ENCODE peak calls at places on chromosomes 13 and 19, in four cellular contexts. J is stimulated activated CD8-positive, alpha-beta memory T cell treated with anti-CD3 and anti-CD28 coated beads, Interleukin-2, amount 100 ng/mL, for 48 hours; X is KG1; G is cardiac fibroblast. M is an unnamed sample.
A peak's percentile ranks its signal among the peaks of the same experiment; 100 is the strongest.

GRCh38 chr19:45842198-45842597 is 20.7 kb downstream of the SYMPK start:
- DNase-seq in G (no peak), J (no peak), X (no peak), M (no peak)

GRCh38 chr13:46687810-46688209 is 109.2 kb downstream of the ESD start:
- DNase-seq in X (no peak), J (no peak), G (peak; percentile 64), M (peak; percentile 46)

GRCh38 chr13:104295537-104295936 is 1229.3 kb upstream of the SLC10A2 start:
- DNase-seq in X (no peak), G (no peak), J (no peak), M (no peak)

GRCh38 chr19:44792286-44792685 is 14.6 kb downstream of the CBLC start:
- DNase-seq in J (no peak), G (no peak), X (no peak), M (no peak)

GRCh38 chr13:105991622-105992254 is 543.7 kb downstream of the EFNB2 start:
- DNase-seq in J (no peak), G (peak; percentile 66), X (no peak), M (peak; percentile 81)

GRCh38 chr19:39492225-39492624 is 6.5 kb upstream of the DLL3 start:
- DNase-seq in G (no peak), J (no peak), X (no peak), M (no peak)

GRCh38 chr19:4844348-4845179 is 13.1 kb upstream of the TICAM1 start:
- DNase-seq in G (peak; percentile 86), X (no peak), J (no peak), M (peak; percentile 82)

GRCh38 chr13:110546933-110547332 is 14.6 kb downstream of the RAB20 start:
- DNase-seq in J (no peak), G (peak; percentile 96), X (no peak), M (peak; percentile 81)

GRCh38 chr19:46495789-46496099 is at the start of gene PNMA8B:
- DNase-seq in J (no peak), X (no peak), G (peak; percentile 61), M (no peak)

GRCh38 chr13:98214707-98215106 is 37.6 kb upstream of the RNF113B start:
- DNase-seq in G (no peak), J (no peak), X (no peak), M (no peak)

GRCh38 chr19:31231181-31231580 is 118.1 kb downstream of the TSHZ3 start:
- DNase-seq in G (no peak), J (no peak), X (no peak), M (no peak)

GRCh38 chr13:93740334-93740733 is 513.7 kb downstream of the GPC6 start:
- DNase-seq in G (no peak), X (no peak), J (no peak), M (no peak)

GRCh38 chr13:88601949-88602348 is 930.8 kb downstream of the SLITRK5 start:
- DNase-seq in G (no peak), J (no peak), X (no peak), M (no peak)

GRCh38 chr19:21571316-21571715 is 65.9 kb downstream of the ZNF429 start:
- DNase-seq in G (no peak), X (no peak), J (no peak), M (no peak)

GRCh38 chr19:34555447-34555846 is 73.9 kb downstream of the WTIP start:
- DNase-seq in X (no peak), J (no peak), G (peak; percentile 1), M (peak; percentile 3)